ENCODE peak calls at places on chromosome 12, in four cellular contexts. J is right atrium auricular region, D is body of pancreas, W is fibroblast of lung. T is an unnamed sample.

GRCh38 chr12:69350002-69350626 is 1.9 kb downstream of the LYZ start:
- DNase-seq in J (no peak), D (no peak), W (no peak), T (no peak)

GRCh38 chr12:30908389-30909087 is 18.0 kb upstream of the TSPAN11 start:
- DNase-seq in J (no peak), D (no peak), W (peak), T (no peak)

GRCh38 chr12:95755236-95755865 is 35.2 kb downstream of the NTN4 start:
- DNase-seq in J (no peak), D (no peak), W (no peak), T (no peak)

GRCh38 chr12:49702676-49703228 is 4.5 kb downstream of the FMNL3 start:
- DNase-seq in J (no peak), D (no peak), W (no peak), T (no peak)

GRCh38 chr12:56221233-56221756 is 427 bp downstream of the RNF41 start:
- DNase-seq in J (no peak), D (peak), W (peak), T (peak)

GRCh38 chr12:68963456-68963859 is 30.5 kb upstream of the CPM start:
- DNase-seq in J (no peak), D (no peak), W (no peak), T (no peak)

GRCh38 chr12:98238513-98238912 is 276.9 kb upstream of the TMPO start:
- DNase-seq in J (no peak), D (no peak), W (peak), T (no peak)

GRCh38 chr12:88501976-88502938 is 78.0 kb downstream of the KITLG start:
- DNase-seq in J (no peak), D (no peak), W (peak), T (no peak)

GRCh38 chr12:9760699-9761406 is at the start of gene CD69:
- DNase-seq in J (no peak), D (no peak), W (no peak), T (no peak)

GRCh38 chr12:1666685-1667162 is 24.1 kb upstream of the ADIPOR2 start:
- DNase-seq in J (no peak), D (peak), W (no peak), T (no peak)

DNA sequence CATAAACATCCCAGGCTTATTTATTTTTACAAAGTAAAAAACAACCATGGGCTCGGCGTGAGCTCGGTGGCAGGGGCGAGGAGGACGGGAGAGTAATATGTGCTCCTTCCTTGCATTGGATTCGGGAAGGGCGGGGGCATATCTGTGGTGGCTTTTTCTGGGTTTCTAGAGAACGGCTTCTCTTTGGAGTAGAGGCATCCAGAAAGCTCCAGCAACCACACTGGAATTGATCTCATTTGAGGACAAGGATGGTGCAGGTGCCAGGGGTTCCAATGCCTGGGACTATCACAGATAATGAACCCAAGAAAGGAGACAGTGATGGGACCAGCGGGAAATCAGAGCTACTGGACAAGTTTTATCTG is 18.9 kb downstream of the ADGRD1 start:
- DNase-seq in J (peak), D (no peak), W (no peak), T (no peak)
- H3K27ac ChIP-seq in J (peak), D (no peak), W (no peak), T (peak)

GRCh38 chr12:103964805-103965204 is 867 bp upstream of the TDG start:
- DNase-seq in J (no peak), D (no peak), W (no peak), T (no peak)
- H3K27ac ChIP-seq in J (peak), D (peak), W (peak), T (peak)

GRCh38 chr12:76573840-76574373 is 14.3 kb upstream of the OSBPL8 start:
- DNase-seq in J (no peak), D (no peak), W (no peak), T (no peak)

GRCh38 chr12:76568130-76568529 is 8.6 kb upstream of the OSBPL8 start:
- DNase-seq in J (no peak), D (no peak), W (no peak), T (no peak)

GRCh38 chr12:76568888-76569551 is 9.4 kb upstream of the OSBPL8 start:
- DNase-seq in J (no peak), D (no peak), W (no peak), T (no peak)

GRCh38 chr12:76571256-76571655 is 11.7 kb upstream of the OSBPL8 start:
- DNase-seq in J (no peak), D (no peak), W (no peak), T (no peak)

DNA sequence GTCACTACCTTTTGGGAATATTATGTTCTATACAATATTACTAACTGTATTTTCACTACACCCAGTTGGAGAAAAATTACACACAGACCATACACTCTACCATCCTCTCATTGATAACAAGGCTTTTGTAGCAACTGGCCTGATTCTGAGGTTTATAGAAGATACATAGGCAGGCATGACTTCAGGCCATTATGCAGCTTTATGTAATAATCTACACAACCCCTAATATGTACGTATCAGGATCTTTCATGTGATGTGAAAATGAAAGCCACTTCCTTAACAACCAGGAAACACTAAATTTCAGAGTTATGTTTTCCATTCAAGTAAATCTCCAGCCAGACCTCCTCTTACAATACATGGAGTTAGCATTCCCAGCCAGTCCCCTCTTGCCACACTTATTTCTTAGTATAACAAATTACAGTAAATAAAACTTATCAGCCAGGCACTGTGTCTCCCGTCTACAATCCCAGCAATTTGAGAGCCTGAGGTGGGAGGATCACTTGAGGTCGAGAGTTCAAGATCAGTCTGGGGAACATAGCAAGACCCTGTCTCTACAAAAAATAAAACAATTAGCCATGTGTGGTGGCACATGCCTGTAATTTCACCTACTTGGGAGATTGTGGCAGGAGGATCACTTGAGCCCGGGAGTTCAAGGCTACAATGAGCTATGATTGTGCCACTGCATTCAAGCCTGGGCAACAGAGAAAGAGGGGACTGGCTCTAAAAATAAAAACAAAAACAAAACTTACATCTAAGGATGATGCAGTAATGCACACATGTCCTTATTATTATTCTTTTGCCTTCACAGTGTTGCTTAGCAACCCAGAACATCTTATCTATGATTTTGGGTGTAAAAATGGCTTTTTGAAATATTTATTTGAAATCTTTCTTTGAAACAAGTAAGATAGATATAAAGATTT is 10.4 kb upstream of the OSBPL8 start:
- DNase-seq in J (no peak), D (no peak), W (no peak), T (no peak)
- H3K27ac ChIP-seq in J (no peak), D (no peak), W (no peak), T (no peak)

DNA sequence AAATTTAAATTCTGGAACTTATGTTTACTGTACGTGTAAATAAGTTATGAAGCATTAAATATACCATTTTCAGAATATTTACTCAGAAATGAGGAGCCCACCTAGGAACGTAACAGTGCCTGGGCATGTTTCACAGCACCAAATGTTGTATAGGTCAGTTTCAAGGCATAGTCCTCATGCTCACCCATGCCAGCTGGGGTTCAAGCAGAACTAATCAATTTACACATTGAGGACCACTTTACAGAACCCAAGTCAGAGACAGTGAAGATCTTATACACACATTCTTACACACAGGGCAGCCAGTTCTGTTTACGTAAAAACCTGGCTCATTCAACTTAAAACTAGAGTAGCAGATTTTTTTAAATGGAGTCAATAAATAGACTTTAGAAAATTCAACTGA is 2.0 kb downstream of the KICS2 start:
- DNase-seq in J (no peak), D (no peak), W (no peak), T (no peak)
- H3K27ac ChIP-seq in J (no peak), D (no peak), W (no peak), T (no peak)

GRCh38 chr12:116657921-116658495 is 79.9 kb downstream of the SPRING1 start:
- DNase-seq in J (no peak), D (no peak), W (no peak), T (no peak)
- H3K27ac ChIP-seq in J (peak), D (peak), W (no peak), T (peak)

GRCh38 chr12:23628836-23629235 is 320.6 kb downstream of the SOX5 start:
- DNase-seq in J (no peak), D (no peak), W (no peak), T (no peak)
- H3K27ac ChIP-seq in J (no peak), D (no peak), W (no peak), T (no peak)

GRCh38 chr12:104567832-104568490 is 111.2 kb downstream of the CHST11 start:
- DNase-seq in J (no peak), D (peak), W (no peak), T (no peak)
- H3K27ac ChIP-seq in J (no peak), D (no peak), W (no peak), T (no peak)

GRCh38 chr12:14249368-14249767 is 116.1 kb upstream of the ATF7IP start:
- DNase-seq in J (no peak), D (no peak), W (no peak), T (no peak)
- H3K27ac ChIP-seq in J (no peak), D (peak), W (no peak), T (no peak)

GRCh38 chr12:47735649-47736048 is 10.4 kb upstream of the ENDOU start:
- DNase-seq in J (no peak), D (no peak), W (no peak), T (no peak)
- H3K27ac ChIP-seq in J (peak), D (no peak), W (no peak), T (peak)

T was measured in heart right ventricle.